ENCODE peak calls at places on chromosomes 5 and 9, in seven cellular contexts. P, A, R, N, H, L and E are unnamed samples. For H3K4me1, the result is how much of the 10 kb centered on the place peaks cover.

GRCh38 chr9:89430995-89431394 is 66.9 kb downstream of the SEMA4D start:
- DNase-seq in L (peak), R (no peak), H (no peak), P (no peak), N (no peak), A (peak), E (no peak)

GRCh38 chr5:150780816-150781221 is 2.3 kb downstream of the SMIM3 start:
- DNase-seq in N (no peak), H (no peak), A (peak), R (no peak), L (peak), P (no peak), E (no peak)

GRCh38 chr9:125484632-125485282 is 222.3 kb downstream of the MAPKAP1 start:
- DNase-seq in L (peak), P (no peak), N (no peak), R (no peak), A (no peak), H (no peak), E (no peak)

GRCh38 chr9:131020388-131020787 is 11.4 kb downstream of the LAMC3 start:
- DNase-seq in A (peak), R (peak), L (peak), H (no peak), P (no peak), N (no peak), E (no peak)

GRCh38 chr5:157471709-157472108 is 11.7 kb downstream of the NIPAL4 start:
- DNase-seq in N (peak), P (peak), R (peak), L (peak), H (peak), A (peak), E (peak)

GRCh38 chr5:9034671-9035070 is 511.2 kb downstream of the SEMA5A start:
- DNase-seq in N (no peak), R (no peak), A (peak), L (peak), H (no peak), P (no peak), E (no peak)

GRCh38 chr5:94025788-94026473 is 284.5 kb upstream of the POU5F2 start:
- DNase-seq in A (no peak), N (peak), P (no peak), H (no peak), L (no peak), R (peak), E (peak)

GRCh38 chr5:17228833-17229291 is 11.4 kb downstream of the BASP1 start:
- DNase-seq in H (no peak), N (no peak), L (peak), P (no peak), A (no peak), R (no peak), E (no peak)

GRCh38 chr9:81031422-81032029 is 657.8 kb downstream of the TLE1 start:
- DNase-seq in H (no peak), R (peak), N (peak), P (no peak), L (no peak), A (no peak), E (no peak)

GRCh38 chr9:38316166-38316765 is 76.2 kb upstream of the ALDH1B1 start:
- DNase-seq in P (no peak), N (no peak), A (no peak), H (no peak), L (no peak), R (no peak), E (no peak)

GRCh38 chr5:179188636-179189035 is 128.5 kb downstream of the ZNF354C start:
- DNase-seq in H (no peak), N (no peak), A (no peak), P (no peak), L (no peak), R (no peak), E (no peak)
- TF ChIP-seq EZH2phosphoT487 in H (no peak), N (no peak), A (no peak), P (no peak), L (no peak), R (no peak), E (no peak)

DNA sequence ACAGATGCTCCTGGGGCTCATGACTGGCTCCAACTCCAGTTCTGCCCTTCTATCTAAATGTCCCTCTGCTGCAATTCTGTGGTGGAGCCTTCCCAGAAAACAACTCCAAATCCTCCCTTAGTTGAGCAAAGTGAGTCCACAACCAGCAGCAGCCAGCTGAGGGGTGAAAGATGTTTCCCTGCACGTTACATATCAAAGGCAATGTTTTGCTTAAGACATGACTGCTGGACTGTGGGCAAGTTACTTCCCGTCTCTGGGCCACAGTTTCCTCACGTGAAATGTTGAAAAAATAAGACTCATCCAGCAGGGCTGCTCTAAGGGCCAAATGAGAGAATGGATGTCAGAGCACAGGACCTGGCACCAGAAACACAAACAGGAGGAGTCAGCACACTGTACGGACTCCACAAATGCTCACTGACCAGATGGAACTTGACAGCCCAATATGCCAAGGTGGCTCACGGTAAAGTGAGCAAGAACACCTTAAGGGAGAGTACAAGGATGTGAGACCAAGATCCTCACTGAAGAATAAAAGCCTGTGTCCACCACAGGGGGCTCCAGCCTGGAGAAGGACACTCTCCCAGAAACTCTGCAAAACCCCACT is 138.4 kb upstream of the ABCA1 start:
- DNase-seq in L (no peak), A (no peak), R (no peak), H (no peak), N (no peak), P (no peak), E (no peak)
- H3K4me1 ChIP-seq in L (under half), A (under half), R (under half), H (under half), N (under half), P (under half), E (under half)

DNA sequence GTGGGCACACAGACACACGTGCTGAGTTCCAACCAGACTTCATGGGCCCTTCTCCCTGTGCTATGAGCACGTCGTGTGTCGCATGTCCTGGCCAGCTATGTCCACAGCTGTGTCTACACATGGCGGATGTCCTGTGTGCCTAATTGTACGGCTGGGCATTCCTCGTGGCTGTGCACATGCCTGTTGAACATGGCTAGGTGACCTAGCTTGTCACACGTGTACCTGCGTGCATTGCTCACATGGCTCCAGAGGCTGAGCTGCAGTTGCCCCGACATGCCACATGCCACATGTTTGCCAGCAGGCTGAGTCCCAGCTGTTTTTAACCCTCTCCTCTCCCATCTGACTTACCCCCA is 742 bp upstream of the AQP3 start:
- DNase-seq in N (no peak), P (no peak), A (no peak), L (no peak), H (no peak), R (no peak), E (no peak)
- TF ChIP-seq EZH2 in N (no peak), P (no peak), A (no peak), L (no peak), H (no peak), R (no peak), E (no peak)

GRCh38 chr5:171366645-171367044 is 21.0 kb upstream of the NPM1 start:
- DNase-seq in N (no peak), P (no peak), L (no peak), R (no peak), A (no peak), H (no peak), E (no peak)

GRCh38 chr5:171369898-171370297 is 17.8 kb upstream of the NPM1 start:
- DNase-seq in R (no peak), A (no peak), H (no peak), L (no peak), N (no peak), P (no peak), E (no peak)

GRCh38 chr5:171369056-171369455 is 18.6 kb upstream of the NPM1 start:
- DNase-seq in L (no peak), A (no peak), N (no peak), H (no peak), P (no peak), R (no peak), E (no peak)

GRCh38 chr5:171365351-171365750 is 22.3 kb upstream of the NPM1 start:
- DNase-seq in H (no peak), L (peak), A (no peak), N (peak), P (no peak), R (no peak), E (peak)

GRCh38 chr5:171367424-171368370 is 20.0 kb upstream of the NPM1 start:
- DNase-seq in H (peak), A (no peak), R (no peak), N (no peak), P (no peak), L (peak), E (no peak)
- TF ChIP-seq EZH2phosphoT487 in H (no peak), A (no peak), R (no peak), N (no peak), P (no peak), L (no peak), E (no peak)

GRCh38 chr5:112586596-112587062 is 151.1 kb upstream of the APC start:
- DNase-seq in L (no peak), R (peak), N (peak), A (no peak), H (no peak), P (no peak), E (peak)
- H3K4me1 ChIP-seq in L (under half), R (under half), N (under half), A (under half), H (under half), P (under half), E (under half)

GRCh38 chr5:154071799-154072781 is 33.3 kb downstream of the MFAP3 start:
- DNase-seq in A (peak), R (peak), L (peak), P (peak), N (peak), H (peak), E (peak)
- TF ChIP-seq EZH2 in A (no peak), R (no peak), L (no peak), P (no peak), N (no peak), H (no peak), E (no peak)

GRCh38 chr9:13755551-13755950 is 476.1 kb upstream of the MPDZ start:
- DNase-seq in L (peak), P (no peak), H (no peak), A (no peak), N (no peak), R (no peak), E (no peak)

GRCh38 chr9:13744233-13744954 is 464.9 kb upstream of the MPDZ start:
- DNase-seq in N (no peak), A (no peak), R (no peak), P (no peak), L (no peak), H (no peak), E (peak)

GRCh38 chr9:13750639-13751038 is 471.1 kb upstream of the MPDZ start:
- DNase-seq in P (no peak), A (no peak), R (no peak), L (no peak), N (peak), H (no peak), E (no peak)

DNA sequence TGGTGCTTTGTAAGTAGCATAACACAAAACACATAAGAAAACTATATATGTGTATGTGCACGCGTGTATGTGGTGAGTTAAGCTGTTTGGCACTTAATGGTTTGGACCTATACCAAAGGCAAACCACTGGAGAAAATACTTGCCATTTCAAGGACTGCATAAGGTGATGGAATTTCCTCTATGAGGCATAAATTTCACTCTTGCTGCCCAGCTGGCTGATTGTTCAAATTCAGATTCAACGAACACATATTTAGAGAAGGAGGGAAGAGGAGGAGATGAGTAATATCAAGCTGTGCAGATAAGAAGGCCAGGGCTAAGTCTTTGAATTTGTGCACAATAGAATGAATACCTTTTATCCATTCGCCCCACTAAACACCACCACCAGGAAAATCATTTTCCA is 470.6 kb upstream of the MPDZ start:
- DNase-seq in P (no peak), L (peak), H (no peak), R (no peak), A (peak), N (no peak), E (no peak)
- TF ChIP-seq EZH2phosphoT487 in P (no peak), L (no peak), H (no peak), R (no peak), A (no peak), N (no peak), E (no peak)

GRCh38 chr9:128026255-128027165 is 40.6 kb downstream of the NAIF1 start:
- DNase-seq in A (no peak), N (no peak), L (no peak), H (no peak), P (no peak), R (no peak), E (no peak)
- H3K4me1 ChIP-seq in A (under half), N (under half), L (under half), H (under half), P (under half), R (under half), E (under half)

DNA sequence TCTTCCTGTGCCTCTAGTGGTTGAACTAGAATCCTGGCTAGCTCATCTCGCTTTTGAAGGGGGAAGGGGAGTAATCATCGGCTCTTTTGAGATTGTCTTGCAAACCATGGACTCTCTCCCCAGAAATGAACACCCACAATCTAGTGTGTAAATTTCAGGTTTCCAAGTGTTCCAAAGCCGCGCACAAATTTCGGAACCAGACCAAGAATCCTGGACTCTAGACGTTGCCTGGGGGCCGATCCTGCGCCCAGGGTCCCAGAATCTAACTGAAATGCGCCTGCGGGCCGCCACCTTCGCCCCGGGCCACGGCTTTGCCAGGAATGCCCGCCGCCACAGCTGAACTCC is 4.8 kb upstream of the FOXE1 start:
- DNase-seq in R (no peak), P (no peak), N (peak), A (no peak), H (no peak), L (no peak), E (peak)
- TF ChIP-seq EZH2 in R (no peak), P (no peak), N (peak), A (no peak), H (no peak), L (peak), E (peak)